ENCODE peak calls at places on chromosomes 4 and X, in nine cellular contexts. F is tibial nerve, H is transverse colon, W is Peyer's patch, P is A549, I is right lobe of liver, Z is testis, U is sigmoid colon, M is ovary. E is an unnamed sample.

GRCh38 chr4:41413670-41414069 is 124.3 kb upstream of the LIMCH1 start:
- DNase-seq in U (no peak), F (no peak), M (no peak), Z (no peak), W (no peak), I (no peak), P (no peak), H (no peak), E (no peak)

GRCh38 chrX:21838937-21839333 is 482 bp upstream of the MBTPS2 start:
- DNase-seq in Z (no peak), U (no peak), P (peak), W (no peak), M (no peak), I (no peak), F (no peak), H (no peak), E (no peak)

GRCh38 chr4:123182289-123182688 is 214.3 kb upstream of the SPRY1 start:
- DNase-seq in I (no peak), W (no peak), H (no peak), Z (no peak), P (no peak), M (no peak), U (no peak), F (no peak), E (no peak)

GRCh38 chrX:35461164-35461563 is 337.0 kb upstream of the MAGEB16 start:
- DNase-seq in U (no peak), F (no peak), I (no peak), Z (no peak), P (no peak), H (no peak), W (no peak), M (no peak), E (no peak)

GRCh38 chr4:90456891-90457290 is 329.7 kb downstream of the CCSER1 start:
- DNase-seq in M (no peak), I (no peak), Z (no peak), U (no peak), F (no peak), H (no peak), W (no peak), P (no peak), E (no peak)

GRCh38 chr4:38601244-38601915 is 62.6 kb upstream of the KLF3 start:
- DNase-seq in P (peak), H (no peak), M (no peak), U (no peak), W (no peak), F (no peak), I (no peak), Z (no peak), E (peak)

GRCh38 chr4:176444741-176445140 is 125.0 kb downstream of the SPCS3 start:
- DNase-seq in P (no peak), I (no peak), U (no peak), W (no peak), Z (no peak), M (no peak), F (no peak), H (no peak), E (no peak)

GRCh38 chr4:143313996-143314395 is 22.7 kb upstream of the GAB1 start:
- DNase-seq in W (no peak), M (no peak), U (no peak), I (no peak), Z (no peak), F (no peak), P (no peak), H (no peak), E (no peak)

GRCh38 chr4:158729716-158730559 is 6.7 kb upstream of the PPID start:
- DNase-seq in Z (peak), M (peak), I (peak), P (peak), U (peak), H (peak), W (peak), F (peak), E (peak)

GRCh38 chr4:155047755-155048154 is 160.7 kb upstream of the NPY2R start:
- DNase-seq in P (no peak), I (no peak), H (no peak), U (no peak), F (no peak), W (no peak), Z (no peak), M (no peak), E (no peak)

GRCh38 chrX:151476597-151476996 is 79.6 kb downstream of the VMA21 start:
- DNase-seq in Z (no peak), I (no peak), H (no peak), P (no peak), W (no peak), U (no peak), M (no peak), F (no peak), E (no peak)

GRCh38 chr4:54384563-54384962 is 155.5 kb downstream of the PDGFRA start:
- DNase-seq in P (peak), W (no peak), U (no peak), Z (peak), M (peak), F (peak), H (peak), I (no peak), E (peak)

GRCh38 chrX:11367609-11368430 is 74.6 kb downstream of the AMELX start:
- DNase-seq in H (no peak), P (no peak), U (no peak), Z (no peak), I (no peak), W (no peak), F (no peak), M (no peak), E (no peak)

GRCh38 chr4:156962551-156962974 is 9.0 kb downstream of the PDGFC start:
- DNase-seq in H (no peak), P (no peak), M (peak), I (no peak), F (no peak), W (no peak), Z (peak), U (peak), E (no peak)

GRCh38 chrX:118503260-118504041 is 7.8 kb downstream of the DOCK11 start:
- DNase-seq in W (no peak), F (no peak), P (no peak), Z (no peak), I (no peak), H (no peak), U (no peak), M (no peak), E (no peak)

GRCh38 chr4:174635732-174636131 is 113.4 kb upstream of the HPGD start:
- DNase-seq in U (no peak), M (no peak), H (no peak), F (no peak), P (no peak), W (no peak), Z (no peak), I (no peak), E (no peak)

GRCh38 chr4:182770259-182770968 is 146.8 kb downstream of the DCTD start:
- DNase-seq in M (no peak), U (no peak), I (no peak), H (no peak), F (no peak), W (no peak), P (no peak), Z (no peak), E (no peak)

GRCh38 chrX:21926527-21927278 is 13.8 kb upstream of the SMS start:
- DNase-seq in I (no peak), M (no peak), H (no peak), U (no peak), F (no peak), W (no peak), Z (no peak), P (peak), E (no peak)

GRCh38 chr4:66572949-66573348 is 902.7 kb upstream of the EPHA5 start:
- DNase-seq in M (no peak), W (no peak), U (no peak), H (no peak), Z (no peak), F (no peak), I (no peak), P (peak), E (no peak)

GRCh38 chr4:80215449-80216052 is 18.2 kb downstream of the PRDM8 start:
- DNase-seq in M (no peak), F (no peak), W (no peak), P (no peak), Z (no peak), I (no peak), H (no peak), U (no peak), E (no peak)

GRCh38 chrX:139008185-139008584 is 296.7 kb upstream of the FGF13 start:
- DNase-seq in H (no peak), U (no peak), M (no peak), I (no peak), F (no peak), W (no peak), Z (no peak), P (no peak), E (no peak)

GRCh38 chr4:123967360-123967759 is 570.8 kb downstream of the SPRY1 start:
- DNase-seq in M (no peak), F (no peak), Z (no peak), P (no peak), H (no peak), U (no peak), W (no peak), I (no peak), E (no peak)

GRCh38 chr4:15375707-15376106 is 52.1 kb upstream of the C1QTNF7 start:
- DNase-seq in I (no peak), Z (no peak), P (no peak), U (no peak), F (no peak), W (no peak), M (no peak), H (no peak), E (no peak)

GRCh38 chr4:8127051-8127798 is 31.4 kb downstream of the ABLIM2 start:
- DNase-seq in I (no peak), Z (no peak), F (no peak), H (no peak), W (no peak), M (no peak), P (no peak), U (no peak), E (no peak)

GRCh38 chrX:150984164-150984824 is 1.2 kb downstream of the HMGB3 start:
- DNase-seq in Z (no peak), W (no peak), F (no peak), M (no peak), U (no peak), P (no peak), I (no peak), H (no peak), E (peak)

GRCh38 chrX:44675364-44676024 is 132.8 kb upstream of the FUNDC1 start:
- DNase-seq in M (peak), U (peak), P (peak), H (no peak), Z (peak), W (no peak), I (no peak), F (peak), E (peak)

GRCh38 chr4:86910820-86911684 is 18.8 kb upstream of the C4orf36 start:
- DNase-seq in W (no peak), H (no peak), Z (no peak), P (no peak), I (no peak), M (no peak), F (no peak), U (no peak), E (no peak)

GRCh38 chr4:173371292-173372192 is 788 bp downstream of the SAP30 start:
- DNase-seq in P (peak), H (peak), U (peak), I (peak), M (peak), W (peak), F (peak), Z (peak), E (peak)
- TF ChIP-seq POLR2A in P (no peak), H (peak), U (peak), I (peak), M (no peak), W (no peak), F (no peak), Z (no peak), E (peak)

GRCh38 chrX:39331062-39331704 is 529.9 kb downstream of the MID1IP1 start:
- DNase-seq in H (no peak), Z (no peak), P (no peak), F (no peak), U (no peak), I (no peak), M (no peak), W (no peak), E (no peak)

GRCh38 chrX:39335447-39336235 is 534.4 kb downstream of the MID1IP1 start:
- DNase-seq in F (peak), P (no peak), M (no peak), Z (no peak), H (no peak), W (no peak), I (no peak), U (no peak), E (no peak)

GRCh38 chrX:39337461-39337860 is 536.2 kb downstream of the MID1IP1 start:
- DNase-seq in H (no peak), I (no peak), P (no peak), W (no peak), F (no peak), U (no peak), M (peak), Z (no peak), E (peak)

GRCh38 chrX:39338583-39338982 is 537.3 kb downstream of the MID1IP1 start:
- DNase-seq in U (no peak), W (no peak), P (no peak), I (no peak), H (no peak), Z (no peak), M (no peak), F (no peak), E (no peak)

GRCh38 chrX:39336709-39337294 is 535.5 kb downstream of the MID1IP1 start:
- DNase-seq in W (no peak), I (no peak), F (peak), U (peak), Z (peak), P (no peak), M (peak), H (peak), E (no peak)
- TF ChIP-seq POLR2A in W (no peak), I (no peak), F (no peak), U (no peak), Z (no peak), P (no peak), M (no peak), H (no peak), E (no peak)

GRCh38 chr4:186144596-186145569 is 40.4 kb downstream of the FAM149A start:
- DNase-seq in Z (peak), P (peak), U (peak), H (peak), W (peak), M (peak), I (peak), F (peak), E (peak)
- TF ChIP-seq POLR2A in Z (no peak), P (no peak), U (no peak), H (no peak), W (no peak), M (no peak), I (peak), F (no peak), E (no peak)

GRCh38 chr4:5797866-5798265 is 86.9 kb downstream of the EVC start:
- DNase-seq in W (peak), U (peak), M (no peak), F (no peak), P (no peak), Z (no peak), H (no peak), I (peak), E (no peak)

GRCh38 chr4:5799406-5799805 is 88.4 kb downstream of the EVC start:
- DNase-seq in U (peak), I (no peak), F (no peak), P (no peak), Z (no peak), W (peak), H (no peak), M (no peak), E (no peak)

GRCh38 chr4:5798946-5799345 is 87.9 kb downstream of the EVC start:
- DNase-seq in P (no peak), F (no peak), H (no peak), I (no peak), M (no peak), U (peak), Z (no peak), W (no peak), E (no peak)

GRCh38 chr4:5796976-5797375 is 86.0 kb downstream of the EVC start:
- DNase-seq in U (peak), F (no peak), P (no peak), M (no peak), Z (no peak), W (peak), H (no peak), I (peak), E (no peak)

GRCh38 chr4:5798447-5798846 is 87.4 kb downstream of the EVC start:
- DNase-seq in Z (peak), M (no peak), W (no peak), P (no peak), H (no peak), U (peak), I (no peak), F (no peak), E (no peak)
- TF ChIP-seq POLR2A in Z (no peak), M (no peak), W (no peak), P (no peak), H (no peak), U (no peak), I (no peak), F (no peak), E (no peak)

GRCh38 chr4:70505152-70505748 is 13.1 kb upstream of the AMTN start:
- DNase-seq in Z (peak), F (peak), W (peak), P (peak), H (peak), U (no peak), M (no peak), I (peak), E (peak)
- TF ChIP-seq POLR2A in Z (no peak), F (no peak), W (no peak), P (no peak), H (no peak), U (no peak), M (no peak), I (no peak), E (no peak)

DNA sequence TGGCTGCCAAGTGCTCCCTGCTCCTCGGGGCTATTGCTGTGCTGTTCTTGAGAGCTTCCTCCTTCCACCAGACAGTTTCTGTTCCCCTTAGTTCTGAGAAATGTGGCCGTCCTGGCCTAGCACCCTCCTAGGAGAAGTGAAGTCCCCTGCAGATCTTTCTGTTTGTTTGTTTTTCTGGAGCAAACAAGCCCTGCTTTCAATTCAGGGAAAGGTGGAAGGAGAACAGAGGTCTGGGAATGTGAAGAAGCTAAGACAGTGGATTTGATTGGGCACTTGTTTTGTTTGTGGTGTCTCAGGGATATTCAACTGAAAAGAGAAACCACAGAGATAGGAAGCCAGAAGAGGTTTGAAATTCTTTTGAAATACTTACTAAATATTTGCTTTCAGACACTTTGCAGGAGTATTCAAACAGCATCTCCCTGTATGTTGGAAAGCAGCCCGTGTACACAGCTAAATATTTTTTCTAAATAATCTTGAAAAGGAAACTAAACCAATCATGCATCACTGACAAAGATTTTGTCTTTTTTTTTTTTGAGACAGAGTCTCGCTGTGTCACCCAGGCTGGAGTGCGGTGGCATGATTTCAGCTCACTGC is 36.5 kb upstream of the PPM1K start:
- DNase-seq in M (no peak), W (no peak), Z (peak), I (no peak), U (no peak), F (peak), P (peak), H (peak), E (peak)
- TF ChIP-seq POLR2A in M (no peak), W (no peak), Z (no peak), I (no peak), U (no peak), F (no peak), P (no peak), H (no peak), E (no peak)

DNA sequence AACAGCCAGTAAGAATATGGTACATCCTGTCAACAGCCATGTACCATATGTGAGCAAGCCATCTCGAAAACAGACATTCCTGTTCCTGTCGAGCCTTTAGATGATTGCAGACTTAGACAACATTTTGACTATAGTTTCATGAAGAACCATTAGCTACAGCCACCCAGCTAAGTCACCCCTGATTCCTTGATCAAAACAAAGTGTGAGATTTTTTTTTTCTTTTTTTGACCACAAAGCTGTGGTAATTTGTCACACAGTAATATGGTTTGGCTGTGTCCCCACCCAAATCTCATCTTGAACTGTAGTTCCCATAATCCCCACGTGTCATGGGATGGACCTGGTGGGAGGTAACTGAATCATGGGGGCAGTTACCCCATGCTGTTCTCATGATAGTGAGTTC is 15.2 kb upstream of the HADH start:
- DNase-seq in W (no peak), F (no peak), Z (no peak), H (no peak), P (no peak), I (no peak), U (no peak), M (no peak), E (no peak)
- TF ChIP-seq POLR2A in W (no peak), F (no peak), Z (no peak), H (no peak), P (no peak), I (no peak), U (no peak), M (no peak), E (no peak)

DNA sequence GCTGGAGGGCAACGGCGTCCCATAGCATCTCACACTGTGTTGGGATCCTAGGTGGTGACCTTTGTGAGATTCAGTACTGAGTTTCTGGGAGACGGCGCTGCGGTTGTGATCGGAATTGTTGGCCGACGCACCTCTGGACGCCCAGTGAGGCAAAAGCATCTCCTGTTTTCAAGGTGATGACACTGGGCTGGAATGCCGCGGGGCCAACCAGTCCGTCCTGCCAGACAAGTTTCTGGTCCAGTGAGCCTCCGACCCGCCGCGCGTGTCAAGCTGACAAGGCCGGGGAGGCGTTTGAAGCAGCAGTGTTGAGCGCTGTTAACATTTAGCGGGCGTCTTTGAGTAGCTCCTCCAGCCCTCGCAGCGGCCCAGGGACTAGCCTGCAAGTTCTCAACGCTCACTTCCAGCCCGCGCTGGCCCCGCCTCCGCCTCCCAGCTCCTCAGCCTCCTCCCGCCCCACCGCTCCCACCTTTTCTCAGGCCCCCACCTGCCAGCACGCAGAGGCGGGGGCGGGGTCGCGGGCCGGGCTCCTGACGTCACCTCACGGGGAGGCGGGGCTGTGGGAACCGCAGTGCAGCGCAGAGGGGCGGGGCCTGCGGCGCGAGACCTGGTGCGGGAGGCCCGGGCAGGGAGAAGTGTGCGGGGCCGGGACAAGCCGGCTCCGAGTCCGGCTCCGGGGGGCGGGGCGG is 482 bp upstream of the CDS1 start:
- DNase-seq in I (peak), H (peak), P (peak), Z (peak), W (peak), U (peak), F (peak), M (peak), E (peak)
- TF ChIP-seq POLR2A in I (no peak), H (peak), P (no peak), Z (no peak), W (peak), U (peak), F (no peak), M (peak), E (peak)

GRCh38 chr4:83629945-83630684 is 94.2 kb downstream of the GPAT3 start:
- DNase-seq in M (peak), Z (no peak), U (peak), I (peak), F (peak), P (no peak), H (peak), W (peak), E (peak)
- TF ChIP-seq POLR2A in M (no peak), Z (no peak), U (no peak), I (no peak), F (no peak), P (no peak), H (no peak), W (no peak), E (no peak)

GRCh38 chr4:2365913-2366210 is 52.6 kb downstream of the ZFYVE28 start:
- DNase-seq in M (no peak), I (no peak), P (no peak), W (no peak), U (peak), F (no peak), H (no peak), Z (no peak), E (no peak)
- TF ChIP-seq POLR2A in M (no peak), I (no peak), P (no peak), W (no peak), U (no peak), F (no peak), H (no peak), Z (no peak), E (no peak)